ENCODE peak calls at places on chromosomes 3 and 15, in ten cellular contexts. Z is A549; A is upper lobe of right lung; G is K562; C is Panc1; Q is right lobe of liver; W is esophagus mucosa; I is left ventricle myocardium superior; N is heart left ventricle; B is effector memory CD8-positive, alpha-beta T cell. F is an unnamed sample.
A peak's percentile ranks its signal among the peaks of the same experiment; 100 is the strongest.

GRCh38 chr3:120800625-120801024 is 58.1 kb downstream of the GTF2E1 start:
- ATAC-seq in Z (no peak), A (no peak), G (no peak), C (no peak), Q (no peak), W (no peak), I (peak; percentile 28), N (peak; percentile 36), B (no peak), F (no peak)

GRCh38 chr3:95934181-95934580 is 880.2 kb upstream of the EPHA6 start:
- ATAC-seq in Z (no peak), A (no peak), G (no peak), C (no peak), Q (no peak), W (no peak), I (no peak), N (no peak), B (no peak), F (no peak)

GRCh38 chr15:85767785-85768529 is 26.8 kb downstream of the KLHL25 start:
- ATAC-seq in Z (no peak), A (no peak), G (no peak), C (no peak), Q (no peak), W (no peak), I (no peak), N (no peak), B (no peak), F (no peak)

GRCh38 chr3:115397433-115397832 is 225.9 kb upstream of the GAP43 start:
- ATAC-seq in Z (no peak), A (no peak), G (no peak), C (no peak), Q (no peak), W (no peak), I (no peak), N (no peak), B (no peak), F (no peak)

GRCh38 chr15:78979456-78980320 is 34.8 kb upstream of the CTSH start:
- ATAC-seq in Z (peak; percentile 80), A (peak; percentile 65), G (peak; percentile 85), C (peak; percentile 88), Q (peak; percentile 79), W (peak; percentile 70), I (peak; percentile 62), N (peak; percentile 57), B (peak; percentile 24), F (no peak)

GRCh38 chr15:56783857-56784661 is 50.8 kb upstream of the ZNF280D start:
- ATAC-seq in Z (no peak), A (no peak), G (no peak), C (no peak), Q (no peak), W (no peak), I (no peak), N (no peak), B (no peak), F (no peak)

GRCh38 chr15:31339558-31339895 is 12.9 kb downstream of the KLF13 start:
- ATAC-seq in Z (no peak), A (no peak), G (no peak), C (no peak), Q (no peak), W (no peak), I (no peak), N (no peak), B (no peak), F (no peak)

GRCh38 chr15:37773111-37773860 is 161.2 kb upstream of the TMCO5A start:
- ATAC-seq in Z (no peak), A (no peak), G (no peak), C (no peak), Q (no peak), W (no peak), I (no peak), N (no peak), B (no peak), F (no peak)

GRCh38 chr3:141338881-141339280 is 29.4 kb upstream of the ZBTB38 start:
- ATAC-seq in Z (no peak), A (no peak), G (no peak), C (no peak), Q (peak; percentile 63), W (no peak), I (no peak), N (peak; percentile 38), B (no peak), F (no peak)

GRCh38 chr3:135143474-135143873 is 348.4 kb downstream of the EPHB1 start:
- ATAC-seq in Z (no peak), A (no peak), G (no peak), C (no peak), Q (peak; percentile 77), W (no peak), I (no peak), N (no peak), B (no peak), F (no peak)

GRCh38 chr15:50377867-50378751 is 23.1 kb upstream of the GABPB1 start:
- ATAC-seq in Z (no peak), A (peak; percentile 88), G (no peak), C (no peak), Q (peak; percentile 57), W (no peak), I (no peak), N (no peak), B (no peak), F (peak; percentile 96)

GRCh38 chr3:128942161-128942952 is 51.5 kb downstream of the CFAP92 start:
- ATAC-seq in Z (no peak), A (peak; percentile 36), G (peak; percentile 47), C (peak; percentile 39), Q (no peak), W (peak; percentile 92), I (no peak), N (no peak), B (no peak), F (no peak)

GRCh38 chr15:38650384-38650783 is 85.8 kb upstream of the RASGRP1 start:
- ATAC-seq in Z (no peak), A (no peak), G (no peak), C (no peak), Q (no peak), W (no peak), I (no peak), N (no peak), B (no peak), F (no peak)

GRCh38 chr3:24259901-24260512 is 234.6 kb downstream of the THRB start:
- ATAC-seq in Z (no peak), A (no peak), G (peak; percentile 96), C (no peak), Q (peak; percentile 86), W (no peak), I (peak; percentile 60), N (peak; percentile 71), B (no peak), F (no peak)

GRCh38 chr3:195034541-195034940 is 236.4 kb downstream of the XXYLT1 start:
- ATAC-seq in Z (no peak), A (no peak), G (no peak), C (no peak), Q (no peak), W (no peak), I (no peak), N (no peak), B (no peak), F (no peak)

GRCh38 chr3:193693774-193694173 is 100.8 kb downstream of the OPA1 start:
- ATAC-seq in Z (no peak), A (peak; percentile 48), G (no peak), C (no peak), Q (no peak), W (no peak), I (no peak), N (no peak), B (peak; percentile 37), F (peak; percentile 85)